ENCODE peak calls at places on chromosomes 11 and 22, in eight cellular contexts. H is EH, V is NCI-H1436 treated with DMSO at 0.1 percent for 48 hours, A is T-helper 1 cell, J is astrocyte of the spinal cord, R is GM20000, T is Daoy, O is NCI-H1092. F is an unnamed sample.

GRCh38 chr11:47216141-47216798 is 1.5 kb downstream of the DDB2 start:
- DNase-seq in O (peak), V (no peak), A (no peak), T (peak), R (peak), J (peak), H (peak), F (no peak)

GRCh38 chr11:13205446-13205845 is 72.1 kb upstream of the BMAL1 start:
- DNase-seq in V (no peak), T (no peak), A (no peak), O (no peak), H (peak), R (no peak), J (no peak), F (no peak)

GRCh38 chr11:61092908-61093763 is 9.2 kb upstream of the CD5 start:
- DNase-seq in H (no peak), J (no peak), O (no peak), V (no peak), A (no peak), R (no peak), T (no peak), F (no peak)

GRCh38 chr22:49460662-49461371 is 366.9 kb downstream of the BRD1 start:
- DNase-seq in J (no peak), R (no peak), V (no peak), O (no peak), H (no peak), A (no peak), T (no peak), F (peak)

GRCh38 chr11:33234397-33235168 is 22.6 kb upstream of the HIPK3 start:
- DNase-seq in J (no peak), R (no peak), O (no peak), T (no peak), A (no peak), V (no peak), H (peak), F (no peak)

GRCh38 chr11:101987370-101987769 is 59.9 kb upstream of the CFAP300 start:
- DNase-seq in J (no peak), V (no peak), O (no peak), A (no peak), R (no peak), T (no peak), H (no peak), F (no peak)

GRCh38 chr11:109756951-109757350 is 335.0 kb downstream of the C11orf87 start:
- DNase-seq in T (no peak), O (no peak), J (no peak), H (no peak), A (no peak), R (no peak), V (no peak), F (no peak)

GRCh38 chr11:122882809-122883681 is 486 bp downstream of the JHY start:
- DNase-seq in T (peak), J (no peak), A (peak), V (no peak), O (peak), R (peak), H (peak), F (peak)

GRCh38 chr11:10233581-10233980 is 60.4 kb downstream of the SBF2 start:
- DNase-seq in J (peak), A (no peak), V (no peak), H (peak), T (peak), O (no peak), R (no peak), F (no peak)

GRCh38 chr22:20405931-20406685 is 12.2 kb downstream of the ZNF74 start:
- DNase-seq in H (no peak), J (no peak), T (no peak), O (no peak), A (no peak), V (no peak), R (no peak), F (no peak)

GRCh38 chr11:79617561-79617960 is 176.7 kb upstream of the TENM4 start:
- DNase-seq in T (peak), O (no peak), V (no peak), R (no peak), J (no peak), H (no peak), A (no peak), F (no peak)

GRCh38 chr11:46342237-46342636 is 5.0 kb upstream of the DGKZ start:
- DNase-seq in J (no peak), R (no peak), V (no peak), T (no peak), H (peak), O (no peak), A (no peak), F (no peak)

GRCh38 chr11:61482513-61482912 is 26.0 kb upstream of the LRRC10B start:
- DNase-seq in A (no peak), H (no peak), R (peak), V (no peak), T (peak), J (no peak), O (no peak), F (no peak)

GRCh38 chr11:113091578-113091844 is 130.3 kb downstream of the NCAM1 start:
- DNase-seq in V (no peak), R (no peak), O (no peak), A (no peak), T (no peak), H (no peak), J (no peak), F (no peak)

GRCh38 chr11:61814242-61814957 is 2.4 kb downstream of the FADS1 start:
- DNase-seq in O (no peak), A (no peak), T (peak), V (peak), J (no peak), H (peak), R (no peak), F (peak)

GRCh38 chr11:83813296-83813695 is 527.1 kb upstream of the CCDC90B start:
- DNase-seq in O (no peak), R (no peak), J (no peak), H (no peak), A (no peak), T (no peak), V (no peak), F (no peak)

GRCh38 chr11:35785287-35786167 is 123.0 kb downstream of the TRIM44 start:
- DNase-seq in V (no peak), R (no peak), A (no peak), O (no peak), T (no peak), H (peak), J (peak), F (no peak)

GRCh38 chr11:9639099-9639498 is 24.8 kb upstream of the SWAP70 start:
- DNase-seq in H (no peak), A (no peak), O (no peak), T (no peak), R (no peak), J (no peak), V (no peak), F (no peak)

GRCh38 chr22:35930933-35931332 is 97.7 kb downstream of the RBFOX2 start:
- DNase-seq in H (peak), R (peak), O (peak), A (no peak), T (peak), J (peak), V (no peak), F (peak)

GRCh38 chr11:73655686-73656085 is 9.3 kb downstream of the PLEKHB1 start:
- DNase-seq in A (no peak), J (no peak), R (no peak), H (no peak), V (no peak), T (no peak), O (no peak), F (no peak)

GRCh38 chr22:32531228-32531627 is 56.6 kb downstream of the FBXO7 start:
- DNase-seq in H (peak), J (no peak), A (no peak), R (no peak), V (no peak), O (no peak), T (no peak), F (no peak)

GRCh38 chr22:47124946-47125345 is 362.5 kb downstream of the TBC1D22A start:
- DNase-seq in O (no peak), H (no peak), R (no peak), V (no peak), J (no peak), T (no peak), A (no peak), F (no peak)

GRCh38 chr22:29574762-29575450 is 6.0 kb downstream of the NIPSNAP1 start:
- DNase-seq in H (no peak), O (no peak), R (no peak), V (no peak), T (no peak), J (no peak), A (no peak), F (no peak)